ENCODE peak calls at places on chromosomes 7 and 10, in eight cellular contexts. One of them, this sample, is unnamed.
A peak's percentile ranks its signal among the peaks of the same experiment; 100 is the strongest.

GRCh38 chr7:12564996-12565764 is 5.3 kb upstream of the SCIN start:
- DNase-seq in lung: no peak
- DNase-seq in CD8-positive, alpha-beta memory T cell: no peak
- DNase-seq in A549: peak; percentile 46
- DNase-seq in IMR-90: no peak
- DNase-seq in heart right ventricle: no peak
- DNase-seq in CD4-positive, alpha-beta memory T cell: no peak
- DNase-seq in PC-3: peak; percentile 64
- DNase-seq in this sample: no peak

GRCh38 chr10:36555036-36555435 is 570.4 kb upstream of the ANKRD30A start:
- DNase-seq in lung: no peak
- DNase-seq in CD8-positive, alpha-beta memory T cell: no peak
- DNase-seq in A549: no peak
- DNase-seq in IMR-90: no peak
- DNase-seq in heart right ventricle: no peak
- DNase-seq in CD4-positive, alpha-beta memory T cell: no peak
- DNase-seq in PC-3: no peak
- DNase-seq in this sample: no peak

GRCh38 chr10:73850863-73851461 is 23.4 kb downstream of the CAMK2G start:
- DNase-seq in lung: peak; percentile 85
- DNase-seq in CD8-positive, alpha-beta memory T cell: no peak
- DNase-seq in A549: no peak
- DNase-seq in IMR-90: peak; percentile 50
- DNase-seq in heart right ventricle: peak; percentile 33
- DNase-seq in CD4-positive, alpha-beta memory T cell: no peak
- DNase-seq in PC-3: no peak
- DNase-seq in this sample: no peak

GRCh38 chr7:44074349-44074695 is 8.0 kb downstream of the POLM start:
- DNase-seq in lung: no peak
- DNase-seq in CD8-positive, alpha-beta memory T cell: no peak
- DNase-seq in A549: no peak
- DNase-seq in IMR-90: no peak
- DNase-seq in heart right ventricle: no peak
- DNase-seq in CD4-positive, alpha-beta memory T cell: no peak
- DNase-seq in PC-3: no peak
- DNase-seq in this sample: no peak

GRCh38 chr10:129825772-129826171 is 138.3 kb downstream of the EBF3 start:
- DNase-seq in lung: no peak
- DNase-seq in CD8-positive, alpha-beta memory T cell: no peak
- DNase-seq in A549: no peak
- DNase-seq in IMR-90: no peak
- DNase-seq in heart right ventricle: no peak
- DNase-seq in CD4-positive, alpha-beta memory T cell: no peak
- DNase-seq in PC-3: no peak
- DNase-seq in this sample: no peak

GRCh38 chr10:32437334-32437733 is 8.6 kb upstream of the CCDC7 start:
- DNase-seq in lung: no peak
- DNase-seq in CD8-positive, alpha-beta memory T cell: no peak
- DNase-seq in A549: no peak
- DNase-seq in IMR-90: peak; percentile 22
- DNase-seq in heart right ventricle: no peak
- DNase-seq in CD4-positive, alpha-beta memory T cell: no peak
- DNase-seq in PC-3: peak; percentile 49
- DNase-seq in this sample: no peak

GRCh38 chr10:126561499-126562208 is 108.8 kb downstream of the C10orf90 start:
- DNase-seq in lung: no peak
- DNase-seq in CD8-positive, alpha-beta memory T cell: no peak
- DNase-seq in A549: no peak
- DNase-seq in IMR-90: no peak
- DNase-seq in heart right ventricle: no peak
- DNase-seq in CD4-positive, alpha-beta memory T cell: no peak
- DNase-seq in PC-3: no peak
- DNase-seq in this sample: no peak

GRCh38 chr10:96832721-96833219 is 672 bp downstream of the LCOR start:
- DNase-seq in lung: peak; percentile 83
- DNase-seq in CD8-positive, alpha-beta memory T cell: peak; percentile 83
- DNase-seq in A549: peak; percentile 78
- DNase-seq in IMR-90: peak; percentile 67
- DNase-seq in heart right ventricle: peak; percentile 85
- DNase-seq in CD4-positive, alpha-beta memory T cell: peak; percentile 90
- DNase-seq in PC-3: peak; percentile 72
- DNase-seq in this sample: peak; percentile 84

GRCh38 chr7:80732635-80733034 is 94.2 kb downstream of the CD36 start:
- DNase-seq in lung: no peak
- DNase-seq in CD8-positive, alpha-beta memory T cell: no peak
- DNase-seq in A549: peak; percentile 40
- DNase-seq in IMR-90: no peak
- DNase-seq in heart right ventricle: no peak
- DNase-seq in CD4-positive, alpha-beta memory T cell: no peak
- DNase-seq in PC-3: peak; percentile 42
- DNase-seq in this sample: no peak

GRCh38 chr10:95485445-95485844 is 75.7 kb downstream of the SORBS1 start:
- DNase-seq in lung: no peak
- DNase-seq in CD8-positive, alpha-beta memory T cell: no peak
- DNase-seq in A549: no peak
- DNase-seq in IMR-90: no peak
- DNase-seq in heart right ventricle: no peak
- DNase-seq in CD4-positive, alpha-beta memory T cell: no peak
- DNase-seq in PC-3: no peak
- DNase-seq in this sample: no peak

GRCh38 chr10:6364893-6365292 is 162.2 kb downstream of the PFKFB3 start:
- DNase-seq in lung: no peak
- DNase-seq in CD8-positive, alpha-beta memory T cell: no peak
- DNase-seq in A549: no peak
- DNase-seq in IMR-90: no peak
- DNase-seq in heart right ventricle: peak; percentile 12
- DNase-seq in CD4-positive, alpha-beta memory T cell: no peak
- DNase-seq in PC-3: no peak
- DNase-seq in this sample: no peak

GRCh38 chr7:134892002-134892693 is 94.2 kb upstream of the AGBL3 start:
- DNase-seq in lung: no peak
- DNase-seq in CD8-positive, alpha-beta memory T cell: no peak
- DNase-seq in A549: no peak
- DNase-seq in IMR-90: peak; percentile 54
- DNase-seq in heart right ventricle: no peak
- DNase-seq in CD4-positive, alpha-beta memory T cell: no peak
- DNase-seq in PC-3: no peak
- DNase-seq in this sample: no peak

GRCh38 chr10:114767589-114768393 is 53.8 kb upstream of the FHIP2A start:
- DNase-seq in lung: peak; percentile 53
- DNase-seq in CD8-positive, alpha-beta memory T cell: peak; percentile 11
- DNase-seq in A549: no peak
- DNase-seq in IMR-90: peak; percentile 28
- DNase-seq in heart right ventricle: no peak
- DNase-seq in CD4-positive, alpha-beta memory T cell: no peak
- DNase-seq in PC-3: peak; percentile 15
- DNase-seq in this sample: peak; percentile 70

GRCh38 chr10:33483124-33483794 is 148.8 kb upstream of the NRP1 start:
- DNase-seq in lung: no peak
- DNase-seq in CD8-positive, alpha-beta memory T cell: no peak
- DNase-seq in A549: no peak
- DNase-seq in IMR-90: peak; percentile 21
- DNase-seq in heart right ventricle: no peak
- DNase-seq in CD4-positive, alpha-beta memory T cell: no peak
- DNase-seq in PC-3: no peak
- DNase-seq in this sample: no peak

GRCh38 chr7:158409120-158409519 is 178.5 kb downstream of the PTPRN2 start:
- DNase-seq in lung: no peak
- DNase-seq in CD8-positive, alpha-beta memory T cell: no peak
- DNase-seq in A549: no peak
- DNase-seq in IMR-90: no peak
- DNase-seq in heart right ventricle: no peak
- DNase-seq in CD4-positive, alpha-beta memory T cell: no peak
- DNase-seq in PC-3: no peak
- DNase-seq in this sample: no peak

GRCh38 chr10:79941585-79942210 is 7.2 kb downstream of the SFTPD start:
- DNase-seq in lung: no peak
- DNase-seq in CD8-positive, alpha-beta memory T cell: no peak
- DNase-seq in A549: no peak
- DNase-seq in IMR-90: no peak
- DNase-seq in heart right ventricle: no peak
- DNase-seq in CD4-positive, alpha-beta memory T cell: no peak
- DNase-seq in PC-3: no peak
- DNase-seq in this sample: no peak

GRCh38 chr7:73642834-73643233 is 18.5 kb upstream of the MLXIPL start:
- DNase-seq in lung: no peak
- DNase-seq in CD8-positive, alpha-beta memory T cell: no peak
- DNase-seq in A549: no peak
- DNase-seq in IMR-90: no peak
- DNase-seq in heart right ventricle: no peak
- DNase-seq in CD4-positive, alpha-beta memory T cell: no peak
- DNase-seq in PC-3: no peak
- DNase-seq in this sample: no peak

GRCh38 chr7:65731562-65732035 is 141.3 kb upstream of the VKORC1L1 start:
- DNase-seq in lung: peak; percentile 38
- DNase-seq in CD8-positive, alpha-beta memory T cell: no peak
- DNase-seq in A549: no peak
- DNase-seq in IMR-90: no peak
- DNase-seq in heart right ventricle: no peak
- DNase-seq in CD4-positive, alpha-beta memory T cell: no peak
- DNase-seq in PC-3: no peak
- DNase-seq in this sample: peak; percentile 44

GRCh38 chr10:6195891-6196290 is 6.8 kb upstream of the PFKFB3 start:
- DNase-seq in lung: no peak
- DNase-seq in CD8-positive, alpha-beta memory T cell: no peak
- DNase-seq in A549: no peak
- DNase-seq in IMR-90: no peak
- DNase-seq in heart right ventricle: no peak
- DNase-seq in CD4-positive, alpha-beta memory T cell: no peak
- DNase-seq in PC-3: no peak
- DNase-seq in this sample: no peak

GRCh38 chr7:34320412-34320811 is 337.6 kb upstream of the NPSR1 start:
- DNase-seq in lung: no peak
- DNase-seq in CD8-positive, alpha-beta memory T cell: no peak
- DNase-seq in A549: no peak
- DNase-seq in IMR-90: no peak
- DNase-seq in heart right ventricle: no peak
- DNase-seq in CD4-positive, alpha-beta memory T cell: no peak
- DNase-seq in PC-3: no peak
- DNase-seq in this sample: peak; percentile 12

GRCh38 chr7:34322841-34323240 is 335.2 kb upstream of the NPSR1 start:
- DNase-seq in lung: no peak
- DNase-seq in CD8-positive, alpha-beta memory T cell: no peak
- DNase-seq in A549: no peak
- DNase-seq in IMR-90: no peak
- DNase-seq in heart right ventricle: no peak
- DNase-seq in CD4-positive, alpha-beta memory T cell: no peak
- DNase-seq in PC-3: no peak
- DNase-seq in this sample: no peak

GRCh38 chr7:34317039-34317438 is 341.0 kb upstream of the NPSR1 start:
- DNase-seq in lung: no peak
- DNase-seq in CD8-positive, alpha-beta memory T cell: no peak
- DNase-seq in A549: no peak
- DNase-seq in IMR-90: no peak
- DNase-seq in heart right ventricle: no peak
- DNase-seq in CD4-positive, alpha-beta memory T cell: no peak
- DNase-seq in PC-3: no peak
- DNase-seq in this sample: no peak

DNA sequence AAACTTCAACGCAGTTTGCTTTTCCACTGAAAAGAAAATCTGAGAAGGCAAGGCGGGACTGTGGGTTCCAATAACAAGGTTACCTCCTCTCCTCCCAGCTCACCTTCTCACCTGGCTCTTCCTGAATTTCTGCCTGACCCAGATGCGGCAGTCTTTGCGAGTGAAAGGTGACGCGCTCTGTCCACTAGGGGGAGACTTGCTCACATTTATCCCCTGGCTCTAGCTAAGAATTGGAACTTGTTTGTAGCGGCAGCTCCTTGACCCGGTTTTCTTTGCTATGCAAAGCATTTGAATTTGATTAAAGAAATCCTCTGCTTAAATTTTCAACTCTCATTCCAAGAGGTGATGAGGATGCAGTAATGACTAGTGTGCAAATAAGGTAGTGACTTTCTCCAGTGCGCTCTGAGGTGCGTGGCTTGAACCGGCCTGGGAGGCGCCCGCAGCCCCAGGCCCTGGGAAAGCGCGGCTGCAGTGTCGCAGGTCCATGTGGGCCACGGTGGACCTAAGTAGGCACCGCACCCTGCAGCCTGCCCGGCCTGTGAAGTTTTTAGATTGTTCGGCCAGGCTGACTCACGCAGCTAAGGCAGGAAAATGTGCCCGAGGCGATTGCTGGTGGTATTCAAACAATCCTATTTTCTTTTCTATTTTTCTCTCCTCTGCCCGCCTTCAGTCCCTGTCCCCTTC is 336.9 kb upstream of the NPSR1 start:
- DNase-seq in lung: peak; percentile 56
- DNase-seq in CD8-positive, alpha-beta memory T cell: no peak
- DNase-seq in A549: peak; percentile 78
- DNase-seq in IMR-90: peak; percentile 58
- DNase-seq in heart right ventricle: peak; percentile 27
- DNase-seq in CD4-positive, alpha-beta memory T cell: peak; percentile 36
- DNase-seq in PC-3: peak; percentile 74
- DNase-seq in this sample: peak; percentile 72
- H3K4me3 ChIP-seq in lung: no peak overlapping the region
- H3K4me3 ChIP-seq in CD8-positive, alpha-beta memory T cell: no peak overlapping the region
- H3K4me3 ChIP-seq in A549: peak overlapping the region; percentile 18
- H3K4me3 ChIP-seq in IMR-90: no peak overlapping the region
- H3K4me3 ChIP-seq in heart right ventricle: peak overlapping the region; percentile 7
- H3K4me3 ChIP-seq in CD4-positive, alpha-beta memory T cell: no peak overlapping the region
- H3K4me3 ChIP-seq in PC-3: peak overlapping the region; percentile 36
- H3K4me3 ChIP-seq in this sample: no peak overlapping the region

GRCh38 chr10:29023678-29024077 is 265.2 kb upstream of the LYZL1 start:
- DNase-seq in lung: no peak
- DNase-seq in CD8-positive, alpha-beta memory T cell: no peak
- DNase-seq in A549: no peak
- DNase-seq in IMR-90: no peak
- DNase-seq in heart right ventricle: no peak
- DNase-seq in CD4-positive, alpha-beta memory T cell: no peak
- DNase-seq in PC-3: peak; percentile 85
- DNase-seq in this sample: no peak
- H3K4me1 ChIP-seq in lung: no peaks in the 10 kb centered on the region
- H3K4me1 ChIP-seq in CD8-positive, alpha-beta memory T cell: no peaks in the 10 kb centered on the region
- H3K4me1 ChIP-seq in A549: peaks cover 3% of the 10 kb centered on the region
- H3K4me1 ChIP-seq in IMR-90: peaks cover 7% of the 10 kb centered on the region
- H3K4me1 ChIP-seq in heart right ventricle: no peaks in the 10 kb centered on the region
- H3K4me1 ChIP-seq in CD4-positive, alpha-beta memory T cell: no peaks in the 10 kb centered on the region
- H3K4me1 ChIP-seq in PC-3: peaks cover 12% of the 10 kb centered on the region
- H3K4me1 ChIP-seq in this sample: no peaks in the 10 kb centered on the region

GRCh38 chr7:83457022-83457892 is 191.7 kb downstream of the SEMA3E start:
- DNase-seq in lung: no peak
- DNase-seq in CD8-positive, alpha-beta memory T cell: no peak
- DNase-seq in A549: no peak
- DNase-seq in IMR-90: no peak
- DNase-seq in heart right ventricle: no peak
- DNase-seq in CD4-positive, alpha-beta memory T cell: no peak
- DNase-seq in PC-3: no peak
- DNase-seq in this sample: no peak
- H3K4me3 ChIP-seq in lung: no peak overlapping the region
- H3K4me3 ChIP-seq in CD8-positive, alpha-beta memory T cell: no peak overlapping the region
- H3K4me3 ChIP-seq in A549: no peak overlapping the region
- H3K4me3 ChIP-seq in IMR-90: no peak overlapping the region
- H3K4me3 ChIP-seq in heart right ventricle: no peak overlapping the region
- H3K4me3 ChIP-seq in CD4-positive, alpha-beta memory T cell: no peak overlapping the region
- H3K4me3 ChIP-seq in PC-3: no peak overlapping the region
- H3K4me3 ChIP-seq in this sample: no peak overlapping the region

GRCh38 chr10:106181491-106181890 is 983.0 kb downstream of the SORCS1 start:
- DNase-seq in lung: no peak
- DNase-seq in CD8-positive, alpha-beta memory T cell: no peak
- DNase-seq in A549: no peak
- DNase-seq in IMR-90: peak; percentile 6
- DNase-seq in heart right ventricle: no peak
- DNase-seq in CD4-positive, alpha-beta memory T cell: no peak
- DNase-seq in PC-3: no peak
- DNase-seq in this sample: no peak

GRCh38 chr10:106173838-106174237 is 990.7 kb downstream of the SORCS1 start:
- DNase-seq in lung: no peak
- DNase-seq in CD8-positive, alpha-beta memory T cell: no peak
- DNase-seq in A549: no peak
- DNase-seq in IMR-90: no peak
- DNase-seq in heart right ventricle: no peak
- DNase-seq in CD4-positive, alpha-beta memory T cell: no peak
- DNase-seq in PC-3: no peak
- DNase-seq in this sample: no peak

GRCh38 chr10:106175760-106176377 is 988.6 kb downstream of the SORCS1 start:
- DNase-seq in lung: no peak
- DNase-seq in CD8-positive, alpha-beta memory T cell: no peak
- DNase-seq in A549: peak; percentile 12
- DNase-seq in IMR-90: no peak
- DNase-seq in heart right ventricle: no peak
- DNase-seq in CD4-positive, alpha-beta memory T cell: no peak
- DNase-seq in PC-3: peak; percentile 55
- DNase-seq in this sample: peak; percentile 8
- H3K4me1 ChIP-seq in lung: no peaks in the 10 kb centered on the region
- H3K4me1 ChIP-seq in CD8-positive, alpha-beta memory T cell: no peaks in the 10 kb centered on the region
- H3K4me1 ChIP-seq in A549: no peaks in the 10 kb centered on the region
- H3K4me1 ChIP-seq in IMR-90: no peaks in the 10 kb centered on the region
- H3K4me1 ChIP-seq in heart right ventricle: no peaks in the 10 kb centered on the region
- H3K4me1 ChIP-seq in CD4-positive, alpha-beta memory T cell: no peaks in the 10 kb centered on the region
- H3K4me1 ChIP-seq in PC-3: no peaks in the 10 kb centered on the region
- H3K4me1 ChIP-seq in this sample: no peaks in the 10 kb centered on the region